ENCODE peak calls at places on chromosomes 16 and 17, in seven cellular contexts. B, T, A, L, V, M and C are unnamed samples.

GRCh38 chr17:49514374-49514738 is 19.3 kb downstream of the NGFR start:
- DNase-seq in B (no peak), T (peak), A (peak), L (peak), V (peak), M (no peak), C (peak)

GRCh38 chr16:78931267-78932060 is 669.1 kb downstream of the MAF start:
- DNase-seq in B (no peak), T (no peak), A (no peak), L (no peak), V (no peak), M (no peak), C (no peak)

GRCh38 chr16:610513-611381 is 20.0 kb upstream of the WFIKKN1 start:
- DNase-seq in B (no peak), T (no peak), A (peak), L (no peak), V (peak), M (no peak), C (peak)

GRCh38 chr16:70453117-70453890 is 1.1 kb upstream of the FCSK start:
- DNase-seq in B (no peak), T (no peak), A (no peak), L (no peak), V (no peak), M (no peak), C (no peak)

GRCh38 chr16:2954647-2955381 is 9.3 kb upstream of the KREMEN2 start:
- DNase-seq in B (no peak), T (no peak), A (no peak), L (no peak), V (no peak), M (no peak), C (no peak)

GRCh38 chr16:1048442-1049112 is 24.0 kb upstream of the SSTR5 start:
- DNase-seq in B (peak), T (peak), A (peak), L (peak), V (peak), M (no peak), C (peak)

GRCh38 chr16:79104567-79104966 is 496.0 kb downstream of the MAF start:
- DNase-seq in B (no peak), T (no peak), A (no peak), L (no peak), V (no peak), M (no peak), C (no peak)

GRCh38 chr16:89309438-89310122 is 92.1 kb downstream of the ZNF778 start:
- DNase-seq in B (no peak), T (no peak), A (no peak), L (no peak), V (no peak), M (no peak), C (no peak)

GRCh38 chr17:41684050-41684449 is 4.6 kb upstream of the EIF1 start:
- DNase-seq in B (no peak), T (no peak), A (no peak), L (no peak), V (no peak), M (no peak), C (peak)
- TF ChIP-seq RFX5 in B (no peak), T (no peak), A (no peak), L (no peak), V (no peak), M (no peak), C (no peak)

DNA sequence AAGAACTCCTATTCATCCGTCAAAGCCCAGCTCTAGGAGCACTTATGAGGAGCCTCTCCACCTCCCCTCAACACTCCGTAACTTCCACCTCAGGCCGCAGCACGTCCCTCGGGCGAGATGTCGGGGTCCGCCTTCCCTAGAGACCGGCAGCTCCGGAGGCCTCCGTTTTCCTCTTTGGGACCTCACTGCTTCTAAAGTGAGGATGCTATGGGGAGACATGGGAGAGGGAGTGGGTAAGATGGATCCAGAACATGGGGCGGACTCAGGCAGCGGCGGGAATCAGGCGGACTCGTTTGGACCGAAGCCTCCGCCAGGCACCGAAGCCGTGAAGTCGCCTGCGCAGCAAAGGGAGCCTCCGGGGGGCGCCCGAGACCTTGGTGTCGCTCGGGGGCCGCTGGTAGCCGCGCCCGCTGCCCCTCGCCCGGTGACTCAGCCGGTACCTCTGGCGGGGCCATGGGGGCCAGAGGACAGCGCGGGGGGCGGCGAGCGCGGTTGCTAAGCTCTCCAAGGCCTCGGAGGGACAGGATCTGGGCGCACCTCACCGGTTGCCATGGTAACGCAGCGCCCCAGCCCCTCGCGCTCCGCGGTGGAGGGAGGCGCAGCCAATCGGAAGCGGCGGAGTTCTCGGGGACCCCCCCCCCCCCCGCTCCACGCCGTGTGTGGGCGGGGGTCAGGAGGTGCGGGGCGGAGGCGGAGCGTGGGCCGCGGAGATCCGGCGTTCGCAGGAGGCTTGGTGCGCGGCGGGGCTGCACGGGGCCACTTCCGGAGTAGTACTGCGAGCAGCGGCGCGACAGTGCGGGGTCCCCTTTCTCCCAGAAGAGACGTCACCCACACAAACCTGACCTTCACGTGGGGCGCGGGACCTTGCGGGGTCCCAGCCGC is 1.3 kb upstream of the HIC1 start:
- DNase-seq in B (peak), T (peak), A (peak), L (peak), V (peak), M (no peak), C (peak)
- H3K4me3 ChIP-seq in B (peak), T (peak), A (peak), L (peak), V (peak), M (peak), C (peak)

GRCh38 chr17:8922923-8923322 is 42.6 kb downstream of the PIK3R5 start:
- DNase-seq in B (no peak), T (no peak), A (no peak), L (no peak), V (no peak), M (no peak), C (no peak)
- H3K4me2 ChIP-seq in B (no peak), T (no peak), A (no peak), L (no peak), V (no peak), M (no peak), C (peak)

GRCh38 chr17:27384261-27384701 is 72.0 kb upstream of the KSR1 start:
- DNase-seq in B (peak), T (peak), A (no peak), L (no peak), V (no peak), M (no peak), C (no peak)

GRCh38 chr17:27385626-27386025 is 70.6 kb upstream of the KSR1 start:
- DNase-seq in B (no peak), T (no peak), A (no peak), L (no peak), V (no peak), M (no peak), C (no peak)

GRCh38 chr17:27386206-27387075 is 69.8 kb upstream of the KSR1 start:
- DNase-seq in B (no peak), T (no peak), A (no peak), L (no peak), V (no peak), M (no peak), C (no peak)

GRCh38 chr17:27382025-27382424 is 74.2 kb upstream of the KSR1 start:
- DNase-seq in B (no peak), T (no peak), A (no peak), L (no peak), V (no peak), M (no peak), C (no peak)

GRCh38 chr17:27384721-27385120 is 71.5 kb upstream of the KSR1 start:
- DNase-seq in B (peak), T (no peak), A (no peak), L (no peak), V (no peak), M (no peak), C (no peak)
- TF ChIP-seq RFX5 in B (no peak), T (no peak), A (no peak), L (no peak), V (no peak), M (no peak), C (no peak)